ENCODE peak calls at places on chromosomes 7 and 10, in five cellular contexts. I, Y, X, B and Z are unnamed samples.

GRCh38 chr10:117138838-117139580 is 939 bp upstream of the VAX1 start:
- DNase-seq in I (no peak), Y (no peak), X (no peak), B (no peak), Z (no peak)

GRCh38 chr7:4712371-4713182 is 30.5 kb downstream of the FOXK1 start:
- DNase-seq in I (peak; percentile 27), Y (no peak), X (peak; percentile 36), B (no peak), Z (no peak)

GRCh38 chr7:38929460-38930171 is 20.6 kb upstream of the VPS41 start:
- DNase-seq in I (peak; percentile 25), Y (no peak), X (no peak), B (no peak), Z (peak; percentile 20)

GRCh38 chr10:133123050-133123745 is 35.5 kb downstream of the ADGRA1 start:
- DNase-seq in I (no peak), Y (no peak), X (no peak), B (no peak), Z (peak; percentile 0)

GRCh38 chr10:80660736-80661135 is 123.0 kb downstream of the SH2D4B start:
- DNase-seq in I (peak; percentile 43), Y (no peak), X (no peak), B (no peak), Z (no peak)

GRCh38 chr7:75617634-75618234 is 121.0 kb downstream of the HIP1 start:
- DNase-seq in I (peak; percentile 76), Y (peak; percentile 31), X (peak; percentile 45), B (no peak), Z (peak; percentile 54)

GRCh38 chr10:99337261-99337905 is 8.2 kb downstream of the CNNM1 start:
- DNase-seq in I (no peak), Y (no peak), X (no peak), B (no peak), Z (no peak)

GRCh38 chr10:118470470-118470869 is 125.0 kb downstream of the PRLHR start:
- DNase-seq in I (no peak), Y (no peak), X (no peak), B (no peak), Z (no peak)

GRCh38 chr7:156515911-156516790 is 124.4 kb upstream of the RNF32 start:
- DNase-seq in I (peak; percentile 51), Y (no peak), X (peak; percentile 26), B (no peak), Z (no peak)

GRCh38 chr10:48765039-48765438 is 80.4 kb downstream of the WDFY4 start:
- DNase-seq in I (no peak), Y (no peak), X (no peak), B (no peak), Z (no peak)

GRCh38 chr7:130490287-130490686 is 1.6 kb upstream of the MEST start:
- DNase-seq in I (no peak), Y (no peak), X (no peak), B (no peak), Z (no peak)

GRCh38 chr10:24254180-24254579 is 45.2 kb downstream of the KIAA1217 start:
- DNase-seq in I (no peak), Y (no peak), X (no peak), B (no peak), Z (no peak)

GRCh38 chr7:14805105-14805719 is 97.3 kb downstream of the DGKB start:
- DNase-seq in I (no peak), Y (no peak), X (no peak), B (no peak), Z (no peak)

GRCh38 chr7:4738711-4739527 is 36.5 kb upstream of the AP5Z1 start:
- DNase-seq in I (peak; percentile 52), Y (peak; percentile 52), X (no peak), B (no peak), Z (peak; percentile 80)

GRCh38 chr10:60148266-60148840 is 241.3 kb downstream of the ANK3 start:
- DNase-seq in I (peak; percentile 67), Y (no peak), X (peak; percentile 41), B (no peak), Z (peak; percentile 15)

GRCh38 chr7:151798851-151799428 is 78.0 kb downstream of the PRKAG2 start:
- DNase-seq in I (no peak), Y (no peak), X (no peak), B (no peak), Z (no peak)

GRCh38 chr10:88477343-88478085 is 105.6 kb downstream of the RNLS start:
- DNase-seq in I (no peak), Y (no peak), X (no peak), B (no peak), Z (no peak)

GRCh38 chr10:132110091-132110490 is 44.3 kb downstream of the JAKMIP3 start:
- DNase-seq in I (no peak), Y (peak; percentile 15), X (no peak), B (no peak), Z (no peak)

GRCh38 chr10:18104223-18104872 is 35.9 kb upstream of the CACNB2 start:
- DNase-seq in I (peak; percentile 60), Y (peak; percentile 41), X (peak; percentile 56), B (peak; percentile 19), Z (peak; percentile 77)

GRCh38 chr7:14457567-14458453 is 444.7 kb downstream of the DGKB start:
- DNase-seq in I (peak; percentile 80), Y (peak; percentile 26), X (peak; percentile 67), B (no peak), Z (peak; percentile 75)

GRCh38 chr10:91541481-91541880 is 91.4 kb downstream of the PPP1R3C start:
- DNase-seq in I (no peak), Y (no peak), X (no peak), B (no peak), Z (no peak)

GRCh38 chr7:103640031-103640779 is 194.2 kb upstream of the SLC26A5 start:
- DNase-seq in I (no peak), Y (no peak), X (no peak), B (no peak), Z (no peak)

GRCh38 chr7:4638781-4639575 is 43.1 kb upstream of the FOXK1 start:
- DNase-seq in I (no peak), Y (no peak), X (no peak), B (no peak), Z (no peak)

GRCh38 chr7:73715648-73716317 is 3.7 kb downstream of the STX1A start:
- DNase-seq in I (peak; percentile 58), Y (no peak), X (peak; percentile 28), B (no peak), Z (no peak)

GRCh38 chr7:157116762-157117161 is 22.0 kb upstream of the UBE3C start:
- DNase-seq in I (no peak), Y (no peak), X (no peak), B (no peak), Z (no peak)

GRCh38 chr7:94190599-94191061 is 186.5 kb upstream of the BET1 start:
- DNase-seq in I (peak; percentile 10), Y (no peak), X (no peak), B (no peak), Z (peak; percentile 34)

GRCh38 chr10:11902646-11903045 is 79.5 kb downstream of the PROSER2 start:
- DNase-seq in I (no peak), Y (no peak), X (no peak), B (no peak), Z (no peak)

GRCh38 chr10:70809011-70809611 is 6.6 kb upstream of the SGPL1 start:
- DNase-seq in I (no peak), Y (no peak), X (no peak), B (no peak), Z (peak; percentile 82)

GRCh38 chr10:129468187-129468586 is 1.1 kb downstream of the MGMT start:
- DNase-seq in I (no peak), Y (no peak), X (no peak), B (no peak), Z (no peak)

GRCh38 chr10:96439655-96440217 is 74.0 kb downstream of the TLL2 start:
- DNase-seq in I (no peak), Y (no peak), X (no peak), B (no peak), Z (no peak)

GRCh38 chr7:132575336-132575986 is 809 bp downstream of the PLXNA4 start:
- DNase-seq in I (peak; percentile 16), Y (peak; percentile 61), X (peak; percentile 25), B (peak; percentile 48), Z (peak; percentile 21)
- H3K4me3 ChIP-seq in I (no peak overlapping the region), Y (peak overlapping the region; percentile 47), X (no peak overlapping the region), B (peak overlapping the region; percentile 55), Z (peak overlapping the region; percentile 41)

DNA sequence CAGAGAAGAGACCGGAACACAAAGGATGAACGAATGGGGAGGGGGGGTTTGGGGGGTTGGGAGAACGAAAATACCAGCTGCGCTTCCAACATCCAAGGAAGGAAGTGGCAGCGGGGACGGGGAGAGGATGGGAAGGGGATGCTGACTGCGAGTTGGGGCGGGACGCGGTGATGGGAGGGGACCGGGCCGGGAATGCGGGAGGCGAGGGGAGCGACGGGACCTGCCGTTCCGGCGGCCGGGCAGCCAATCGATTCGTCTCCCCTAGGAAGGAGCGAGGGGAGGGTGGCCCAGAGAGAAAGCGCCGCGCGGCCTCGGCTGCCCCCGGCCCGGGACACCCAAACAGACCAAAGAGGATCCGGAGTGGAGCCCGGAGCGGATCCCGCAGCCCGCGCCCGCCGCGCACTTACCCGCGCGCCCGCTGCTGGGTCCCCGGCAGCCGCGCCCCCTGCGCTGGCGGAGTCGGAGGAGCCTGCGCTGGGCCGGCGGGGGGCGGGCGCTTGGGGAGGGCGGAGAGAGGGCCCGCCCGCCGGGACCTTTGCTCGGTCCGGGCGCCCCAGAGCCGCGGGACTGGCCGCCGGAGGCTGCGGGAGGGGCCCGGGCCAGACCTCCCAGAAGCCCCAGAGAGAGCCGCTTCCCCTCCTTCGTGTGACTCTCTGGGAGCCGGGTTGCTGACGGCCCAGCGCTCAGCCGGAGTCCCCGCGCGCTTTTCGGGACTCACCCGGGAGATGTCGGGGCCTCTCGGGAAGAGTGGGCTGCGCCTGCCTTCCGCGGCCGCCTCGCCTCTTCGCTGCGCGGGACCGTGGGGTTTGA is at the start of gene GSDME:
- DNase-seq in I (peak; percentile 47), Y (peak; percentile 73), X (peak; percentile 38), B (peak; percentile 73), Z (peak; percentile 65)
- TF ChIP-seq POLR2A in I (no peak), Y (peak; percentile 48), X (no peak), B (peak; percentile 27), Z (peak; percentile 57)

GRCh38 chr7:143505845-143506244 is 28.2 kb downstream of the TAS2R41 start:
- DNase-seq in I (no peak), Y (no peak), X (no peak), B (no peak), Z (no peak)

GRCh38 chr7:143507094-143507518 is 29.4 kb downstream of the TAS2R41 start:
- DNase-seq in I (no peak), Y (no peak), X (no peak), B (no peak), Z (no peak)

GRCh38 chr7:143504937-143505297 is 27.2 kb downstream of the TAS2R41 start:
- DNase-seq in I (no peak), Y (no peak), X (no peak), B (no peak), Z (no peak)

GRCh38 chr7:143504215-143504936 is 26.7 kb downstream of the TAS2R41 start:
- DNase-seq in I (no peak), Y (no peak), X (no peak), B (no peak), Z (no peak)

GRCh38 chr7:143507534-143507933 is 29.9 kb downstream of the TAS2R41 start:
- DNase-seq in I (no peak), Y (no peak), X (no peak), B (no peak), Z (no peak)
- H3K4me3 ChIP-seq in I (no peak overlapping the region), Y (no peak overlapping the region), X (no peak overlapping the region), B (no peak overlapping the region), Z (no peak overlapping the region)

DNA sequence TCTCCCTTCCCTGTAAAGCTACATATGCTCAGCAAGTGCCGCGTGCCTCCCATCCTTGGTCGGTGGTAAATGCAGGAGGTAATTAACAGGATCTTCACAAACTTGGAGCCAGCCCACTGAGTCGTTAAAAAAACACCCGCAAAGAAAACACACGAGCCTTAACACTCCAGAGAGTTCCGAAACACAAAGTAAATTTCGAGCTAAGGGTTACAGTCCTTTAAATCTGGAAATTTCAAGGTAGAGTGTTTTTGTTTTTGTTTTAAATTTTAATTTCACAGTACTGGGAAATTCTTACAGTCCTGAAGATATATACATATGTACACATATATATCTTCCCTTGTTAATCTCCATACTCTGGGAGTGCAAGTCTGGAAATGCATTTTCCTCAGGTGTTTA is 1.1 kb downstream of the ST7 start:
- DNase-seq in I (no peak), Y (no peak), X (no peak), B (no peak), Z (no peak)
- TF ChIP-seq POLR2A in I (no peak), Y (no peak), X (no peak), B (no peak), Z (peak; percentile 21)